ENCODE peak calls at places on chromosomes 4 and X, in nine cellular contexts. X is CD8-positive, alpha-beta T cell; Y is left ventricle myocardium inferior; U is small intestine; Z is pancreas; Q is GM23248; M is GM23338; N is HFF-Myc; R is tibial nerve. K is an unnamed sample.

GRCh38 chr4:119835511-119835910 is 206.9 kb upstream of the PDE5A start:
- DNase-seq in X (no peak), Y (no peak), U (no peak), Z (no peak), Q (no peak), M (no peak), N (no peak), R (no peak), K (peak; percentile 1)

GRCh38 chr4:69750346-69750745 is 10.1 kb downstream of the SULT1B1 start:
- DNase-seq in X (no peak), Y (no peak), U (no peak), Z (no peak), Q (peak; percentile 58), M (no peak), N (no peak), R (no peak), K (peak; percentile 5)

GRCh38 chr4:23654791-23655190 is 235.1 kb downstream of the PPARGC1A start:
- DNase-seq in X (no peak), Y (no peak), U (no peak), Z (no peak), Q (no peak), M (no peak), N (no peak), R (no peak), K (no peak)

GRCh38 chr4:22573198-22573597 is 57.3 kb upstream of the ADGRA3 start:
- DNase-seq in X (no peak), Y (peak; percentile 71), U (peak; percentile 21), Z (peak; percentile 52), Q (no peak), M (no peak), N (no peak), R (peak; percentile 28), K (no peak)

GRCh38 chr4:84968936-84969335 is 2.4 kb upstream of the WDFY3 start:
- DNase-seq in X (no peak), Y (no peak), U (no peak), Z (no peak), Q (no peak), M (no peak), N (no peak), R (no peak), K (no peak)

GRCh38 chr4:77127837-77128621 is 29.0 kb upstream of the CCNG2 start:
- DNase-seq in X (no peak), Y (no peak), U (peak; percentile 53), Z (no peak), Q (no peak), M (no peak), N (peak; percentile 31), R (no peak), K (no peak)

GRCh38 chrX:10356979-10357378 is 200.2 kb downstream of the CLCN4 start:
- DNase-seq in X (no peak), Y (no peak), U (no peak), Z (no peak), Q (peak; percentile 60), M (no peak), N (no peak), R (no peak), K (peak; percentile 6)

GRCh38 chrX:114201622-114202021 is 382.3 kb upstream of the HTR2C start:
- DNase-seq in X (no peak), Y (no peak), U (no peak), Z (no peak), Q (no peak), M (peak; percentile 35), N (no peak), R (no peak), K (no peak)

GRCh38 chr4:47692691-47693090 is 145.2 kb downstream of the CORIN start:
- DNase-seq in X (no peak), Y (no peak), U (no peak), Z (no peak), Q (no peak), M (no peak), N (no peak), R (no peak), K (no peak)

GRCh38 chr4:13953083-13953482 is 325.6 kb upstream of the BOD1L1 start:
- DNase-seq in X (no peak), Y (no peak), U (no peak), Z (no peak), Q (peak; percentile 52), M (no peak), N (no peak), R (no peak), K (no peak)

GRCh38 chr4:128590773-128591172 is 218.7 kb upstream of the JADE1 start:
- DNase-seq in X (no peak), Y (no peak), U (no peak), Z (peak; percentile 73), Q (no peak), M (no peak), N (no peak), R (no peak), K (no peak)

GRCh38 chr4:84800256-84800655 is 166.2 kb downstream of the WDFY3 start:
- DNase-seq in X (no peak), Y (no peak), U (no peak), Z (no peak), Q (peak; percentile 33), M (no peak), N (no peak), R (no peak), K (no peak)

GRCh38 chrX:103151799-103152198 is 58.9 kb upstream of the NXF3 start:
- DNase-seq in X (no peak), Y (no peak), U (no peak), Z (no peak), Q (peak; percentile 30), M (no peak), N (no peak), R (no peak), K (no peak)

GRCh38 chr4:15659768-15660394 is 4.7 kb upstream of the FBXL5 start:
- DNase-seq in X (no peak), Y (no peak), U (no peak), Z (no peak), Q (peak; percentile 86), M (no peak), N (no peak), R (peak; percentile 70), K (peak; percentile 82)

GRCh38 chr4:54668031-54668611 is 10.4 kb downstream of the KIT start:
- DNase-seq in X (no peak), Y (no peak), U (no peak), Z (no peak), Q (no peak), M (peak; percentile 27), N (no peak), R (no peak), K (no peak)

GRCh38 chr4:88802138-88802537 is 104.5 kb upstream of the NAP1L5 start:
- DNase-seq in X (no peak), Y (no peak), U (peak; percentile 49), Z (no peak), Q (no peak), M (no peak), N (no peak), R (no peak), K (no peak)

GRCh38 chrX:68045008-68045577 is 388.2 kb downstream of the OPHN1 start:
- DNase-seq in X (no peak), Y (no peak), U (no peak), Z (no peak), Q (peak; percentile 4), M (no peak), N (no peak), R (no peak), K (peak; percentile 19)

GRCh38 chrX:81120936-81121351 is 80.8 kb downstream of the HMGN5 start:
- DNase-seq in X (no peak), Y (peak; percentile 16), U (peak; percentile 71), Z (no peak), Q (peak; percentile 74), M (peak; percentile 71), N (no peak), R (peak; percentile 19), K (peak; percentile 33)

GRCh38 chr4:152981842-152982241 is 45.7 kb downstream of the FHDC1 start:
- DNase-seq in X (no peak), Y (no peak), U (peak; percentile 37), Z (no peak), Q (no peak), M (no peak), N (no peak), R (no peak), K (no peak)

DNA sequence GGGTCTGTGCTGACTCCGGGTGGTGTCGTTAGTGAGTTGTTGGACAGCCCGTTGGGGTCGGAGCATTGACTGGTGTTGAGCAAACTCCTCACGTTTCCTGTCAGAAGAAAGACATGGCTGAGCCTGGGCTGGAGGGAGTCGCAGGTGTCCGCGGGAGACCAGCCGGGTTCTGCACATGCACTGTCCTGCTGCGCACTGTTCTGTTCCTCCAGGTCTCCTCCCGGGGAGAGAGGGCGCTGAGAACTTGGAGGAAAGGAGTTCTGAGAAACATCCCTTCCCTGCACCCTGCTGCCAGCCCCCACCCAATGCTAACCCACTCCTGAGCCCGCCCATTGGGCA is 1.1 kb downstream of the ZNF141 start:
- DNase-seq in X (no peak), Y (no peak), U (no peak), Z (no peak), Q (no peak), M (peak; percentile 25), N (no peak), R (no peak), K (no peak)
- H3K4me3 ChIP-seq in X (peak overlapping the region; percentile 94), Y (peak overlapping the region; percentile 98), U (peak overlapping the region; percentile 90), Z (peak overlapping the region; percentile 93), Q (peak overlapping the region; percentile 89), M (peak overlapping the region; percentile 96), N (peak overlapping the region; percentile 88), R (peak overlapping the region; percentile 87), K (peak overlapping the region; percentile 92)

GRCh38 chrX:65821721-65822496 is 154.5 kb downstream of the MSN start:
- DNase-seq in X (peak; percentile 2), Y (peak; percentile 18), U (peak; percentile 2), Z (peak; percentile 58), Q (peak; percentile 1), M (peak; percentile 50), N (no peak), R (no peak), K (no peak)
- H3K4me3 ChIP-seq in X (peak overlapping the region; percentile 50), Y (peak overlapping the region; percentile 61), U (peak overlapping the region; percentile 23), Z (no peak overlapping the region), Q (no peak overlapping the region), M (peak overlapping the region; percentile 50), N (no peak overlapping the region), R (peak overlapping the region; percentile 39), K (no peak overlapping the region)

GRCh38 chrX:153495362-153495751 is 577 bp downstream of the BGN start:
- DNase-seq in X (no peak), Y (peak; percentile 31), U (no peak), Z (no peak), Q (peak; percentile 70), M (no peak), N (no peak), R (no peak), K (no peak)
- H3K4me3 ChIP-seq in X (no peak overlapping the region), Y (peak overlapping the region; percentile 62), U (no peak overlapping the region), Z (no peak overlapping the region), Q (peak overlapping the region; percentile 87), M (peak overlapping the region; percentile 38), N (peak overlapping the region; percentile 57), R (peak overlapping the region; percentile 47), K (peak overlapping the region; percentile 75)

GRCh38 chrX:152832520-152832919 is 1.7 kb downstream of the NSDHL start:
- DNase-seq in X (no peak), Y (no peak), U (no peak), Z (no peak), Q (no peak), M (no peak), N (no peak), R (no peak), K (no peak)
- H3K4me3 ChIP-seq in X (no peak overlapping the region), Y (peak overlapping the region; percentile 77), U (no peak overlapping the region), Z (no peak overlapping the region), Q (no peak overlapping the region), M (peak overlapping the region; percentile 75), N (peak overlapping the region; percentile 75), R (no peak overlapping the region), K (no peak overlapping the region)

DNA sequence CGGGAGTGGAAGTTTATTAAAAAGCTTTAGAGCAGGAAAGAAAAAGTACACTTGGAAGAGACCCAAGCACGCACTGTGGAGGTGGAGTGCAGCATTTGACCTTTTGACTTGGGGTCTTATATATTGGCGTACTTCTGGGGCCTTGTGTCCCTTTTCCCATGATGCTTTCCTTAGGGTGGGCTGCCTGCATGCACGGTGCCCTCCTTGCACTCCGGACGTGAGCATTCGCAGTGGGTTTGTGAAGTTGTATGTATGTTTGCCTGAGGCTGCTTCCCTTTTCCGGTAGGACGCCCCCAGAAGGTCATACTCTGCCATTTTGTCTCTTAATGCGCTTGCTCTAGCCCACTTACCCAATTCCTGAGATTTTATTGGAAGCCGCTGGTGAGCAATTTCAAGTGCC is 39.6 kb downstream of the TRMT44 start:
- DNase-seq in X (no peak), Y (no peak), U (no peak), Z (no peak), Q (no peak), M (no peak), N (no peak), R (no peak), K (no peak)
- H3K4me3 ChIP-seq in X (no peak overlapping the region), Y (no peak overlapping the region), U (no peak overlapping the region), Z (no peak overlapping the region), Q (no peak overlapping the region), M (no peak overlapping the region), N (no peak overlapping the region), R (no peak overlapping the region), K (no peak overlapping the region)